ENCODE peak calls at places on chromosomes 7 and 10, in four cellular contexts. C is IMR-90, D is uterus, B is stomach. O is an unnamed sample.

GRCh38 chr7:104795086-104795485 is 218.9 kb upstream of the KMT2E start:
- DNase-seq in C (no peak), D (no peak), B (no peak), O (no peak)

GRCh38 chr10:73340121-73340520 is 18.5 kb downstream of the CFAP70 start:
- DNase-seq in C (no peak), D (no peak), B (no peak), O (no peak)

GRCh38 chr7:19061331-19061730 is 56.1 kb downstream of the TWIST1 start:
- DNase-seq in C (peak; percentile 10), D (no peak), B (no peak), O (no peak)

GRCh38 chr10:69895759-69896158 is 94.1 kb downstream of the COL13A1 start:
- DNase-seq in C (peak; percentile 78), D (no peak), B (no peak), O (no peak)

GRCh38 chr7:152870106-152870693 is 110.6 kb downstream of the ACTR3B start:
- DNase-seq in C (no peak), D (no peak), B (no peak), O (no peak)

GRCh38 chr7:135341049-135341448 is 107.4 kb downstream of the STRA8 start:
- DNase-seq in C (no peak), D (no peak), B (no peak), O (no peak)

GRCh38 chr7:50664937-50665336 is 99.7 kb upstream of the DDC start:
- DNase-seq in C (no peak), D (no peak), B (no peak), O (no peak)

GRCh38 chr10:131676971-131677421 is 223.8 kb upstream of the PPP2R2D start:
- DNase-seq in C (no peak), D (no peak), B (no peak), O (no peak)

GRCh38 chr7:101486764-101487458 is 124.2 kb downstream of the COL26A1 start:
- DNase-seq in C (no peak), D (peak; percentile 40), B (no peak), O (no peak)

GRCh38 chr10:60171436-60172013 is 218.2 kb downstream of the ANK3 start:
- DNase-seq in C (peak; percentile 38), D (no peak), B (no peak), O (no peak)

GRCh38 chr7:114711244-114711643 is 210.7 kb upstream of the MDFIC start:
- DNase-seq in C (peak; percentile 2), D (no peak), B (no peak), O (no peak)

GRCh38 chr7:11831727-11832495 is at the start of gene THSD7A:
- DNase-seq in C (peak; percentile 13), D (peak; percentile 20), B (peak; percentile 54), O (no peak)

GRCh38 chr7:2478387-2478760 is 2.2 kb upstream of the GRIFIN start:
- DNase-seq in C (no peak), D (peak; percentile 55), B (peak; percentile 91), O (no peak)

GRCh38 chr10:102397222-102398171 is 2.0 kb downstream of the NFKB2 start:
- DNase-seq in C (no peak), D (no peak), B (no peak), O (no peak)

GRCh38 chr10:3233486-3233990 is 61.0 kb upstream of the PITRM1 start:
- DNase-seq in C (no peak), D (no peak), B (no peak), O (no peak)

GRCh38 chr10:3623746-3624145 is 161.3 kb downstream of the KLF6 start:
- DNase-seq in C (peak; percentile 87), D (no peak), B (no peak), O (no peak)

GRCh38 chr10:16832351-16833080 is 15.3 kb upstream of the RSU1 start:
- DNase-seq in C (peak; percentile 90), D (peak; percentile 45), B (peak; percentile 62), O (no peak)

GRCh38 chr7:91569702-91570457 is 305.6 kb downstream of the FZD1 start:
- DNase-seq in C (no peak), D (no peak), B (no peak), O (no peak)

DNA sequence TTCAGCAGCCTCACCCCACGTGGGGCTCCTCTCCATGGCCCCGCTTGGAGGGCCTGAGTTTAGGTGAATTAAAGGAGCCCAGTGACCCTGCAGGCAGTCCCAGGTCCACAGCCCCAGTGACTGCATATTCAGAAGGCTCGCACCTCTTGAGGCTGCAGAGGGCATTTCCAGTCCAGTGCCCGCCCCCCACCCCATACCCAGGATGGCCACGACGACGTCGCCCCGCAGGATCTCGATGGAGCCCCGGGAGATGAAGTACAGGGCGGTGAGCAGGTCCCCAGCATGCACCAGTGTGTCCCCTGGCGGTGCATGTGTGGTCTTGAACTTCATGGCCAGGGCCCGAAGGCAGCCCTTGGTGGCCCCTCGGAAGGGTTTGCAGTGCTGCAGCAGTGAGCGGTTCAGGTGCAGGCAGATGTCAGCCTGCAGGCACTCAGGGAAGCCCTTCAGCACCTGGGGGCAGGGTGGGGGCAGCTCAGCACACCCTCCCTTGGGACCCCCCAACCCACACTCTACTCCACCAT is 28.1 kb downstream of the KCNH2 start:
- DNase-seq in C (no peak), D (peak; percentile 6), B (no peak), O (no peak)
- TF ChIP-seq POLR2A in C (no peak), D (no peak), B (no peak), O (no peak)

GRCh38 chr7:158021836-158022235 is 565.8 kb downstream of the PTPRN2 start:
- DNase-seq in C (no peak), D (no peak), B (peak; percentile 15), O (no peak)

GRCh38 chr7:158024351-158024715 is 563.3 kb downstream of the PTPRN2 start:
- DNase-seq in C (no peak), D (no peak), B (no peak), O (no peak)

GRCh38 chr7:158023563-158024350 is 563.9 kb downstream of the PTPRN2 start:
- DNase-seq in C (no peak), D (no peak), B (peak; percentile 13), O (no peak)

GRCh38 chr7:158022601-158023000 is 565.0 kb downstream of the PTPRN2 start:
- DNase-seq in C (no peak), D (no peak), B (peak; percentile 11), O (no peak)

DNA sequence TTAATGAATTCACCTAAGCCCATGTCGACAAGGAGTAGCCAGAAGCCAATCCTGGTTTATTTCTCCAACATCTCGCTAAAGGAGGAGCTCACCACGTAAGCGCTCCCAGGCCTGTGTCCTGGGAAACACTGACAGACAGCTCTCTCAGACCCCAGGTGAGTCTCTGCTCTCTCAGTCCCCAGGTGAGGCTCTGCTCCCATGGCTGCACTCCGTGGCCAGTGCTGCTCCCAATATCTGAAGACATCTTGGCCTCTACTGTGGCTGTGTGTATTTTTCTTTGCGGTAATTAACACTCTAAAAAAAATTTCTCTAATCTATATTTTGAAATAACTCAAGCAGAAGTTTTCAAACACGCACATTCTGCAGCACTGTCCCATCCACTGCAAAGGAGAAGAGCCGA is 564.5 kb downstream of the PTPRN2 start:
- DNase-seq in C (no peak), D (no peak), B (peak; percentile 11), O (no peak)
- TF ChIP-seq CTCF in C (no peak), D (no peak), B (no peak), O (no peak)

GRCh38 chr7:133079296-133079695 is 2.6 kb downstream of the CHCHD3 start:
- DNase-seq in C (no peak), D (no peak), B (no peak), O (no peak)

GRCh38 chr7:133082390-133082766 is 488 bp upstream of the CHCHD3 start:
- DNase-seq in C (no peak), D (no peak), B (no peak), O (no peak)

GRCh38 chr7:133081119-133081604 is 728 bp downstream of the CHCHD3 start:
- DNase-seq in C (no peak), D (no peak), B (no peak), O (no peak)

GRCh38 chr7:133077394-133077793 is 4.5 kb downstream of the CHCHD3 start:
- DNase-seq in C (no peak), D (no peak), B (no peak), O (no peak)

DNA sequence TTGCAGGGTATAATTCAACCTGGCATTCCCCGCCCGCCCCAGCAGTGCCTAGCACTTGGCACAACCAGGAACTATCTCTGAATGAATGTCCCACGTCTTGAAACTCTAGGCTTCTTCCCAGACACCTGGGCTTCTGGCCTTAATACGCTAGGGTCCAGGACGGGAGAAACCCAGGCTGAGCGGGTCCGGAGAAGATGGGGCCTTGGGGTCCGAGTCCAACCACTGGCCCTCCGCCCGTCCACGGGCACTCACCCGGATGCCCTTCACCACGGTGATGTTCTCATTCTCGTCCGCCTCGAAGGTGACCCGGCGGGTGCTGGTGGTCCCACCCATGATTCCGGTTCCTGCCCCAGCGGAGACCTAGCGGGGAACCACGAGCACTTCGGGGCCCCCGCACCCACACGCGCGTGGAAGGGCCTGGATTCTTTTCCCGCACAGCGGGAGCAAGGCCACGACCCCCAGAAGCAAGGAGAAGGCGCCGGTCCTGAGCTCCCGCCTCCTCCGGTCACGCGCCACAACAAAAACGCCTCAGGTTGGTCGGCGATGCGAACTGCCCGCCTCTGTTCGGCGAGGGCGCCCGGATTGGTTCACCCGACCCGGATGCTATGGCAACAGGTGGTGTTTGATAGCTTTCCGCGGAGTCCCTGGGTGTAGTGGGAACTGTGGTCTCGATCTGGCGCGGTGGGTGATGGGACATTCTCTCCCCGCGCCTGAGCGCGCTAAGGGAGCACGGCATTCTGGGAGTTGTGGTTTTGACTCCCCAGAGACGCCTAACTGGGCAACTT is at the start of gene CHCHD3:
- DNase-seq in C (peak; percentile 98), D (peak; percentile 97), B (peak; percentile 98), O (peak; percentile 99)
- TF ChIP-seq POLR2A in C (peak; percentile 43), D (peak; percentile 61), B (no peak), O (peak; percentile 46)

GRCh38 chr7:119482209-119482608 is 790.8 kb upstream of the KCND2 start:
- DNase-seq in C (no peak), D (no peak), B (peak; percentile 34), O (no peak)
- TF ChIP-seq CTCF in C (no peak), D (no peak), B (peak; percentile 17), O (peak; percentile 19)

GRCh38 chr10:5442056-5442989 is 30.0 kb downstream of the NET1 start:
- DNase-seq in C (peak; percentile 55), D (peak; percentile 51), B (no peak), O (no peak)

GRCh38 chr10:5443429-5443828 is 31.1 kb downstream of the NET1 start:
- DNase-seq in C (no peak), D (no peak), B (no peak), O (no peak)

GRCh38 chr10:5445006-5445405 is 32.6 kb downstream of the NET1 start:
- DNase-seq in C (no peak), D (no peak), B (no peak), O (no peak)

GRCh38 chr10:5441106-5441505 is 28.7 kb downstream of the NET1 start:
- DNase-seq in C (no peak), D (no peak), B (no peak), O (no peak)

GRCh38 chr10:5442990-5443370 is 30.6 kb downstream of the NET1 start:
- DNase-seq in C (no peak), D (no peak), B (no peak), O (no peak)
- TF ChIP-seq POLR2A in C (no peak), D (no peak), B (no peak), O (no peak)

GRCh38 chr10:12013926-12014325 is 28.7 kb downstream of the UPF2 start:
- DNase-seq in C (peak; percentile 47), D (no peak), B (no peak), O (no peak)

GRCh38 chr10:12006671-12007070 is 35.9 kb downstream of the UPF2 start:
- DNase-seq in C (no peak), D (no peak), B (no peak), O (no peak)

DNA sequence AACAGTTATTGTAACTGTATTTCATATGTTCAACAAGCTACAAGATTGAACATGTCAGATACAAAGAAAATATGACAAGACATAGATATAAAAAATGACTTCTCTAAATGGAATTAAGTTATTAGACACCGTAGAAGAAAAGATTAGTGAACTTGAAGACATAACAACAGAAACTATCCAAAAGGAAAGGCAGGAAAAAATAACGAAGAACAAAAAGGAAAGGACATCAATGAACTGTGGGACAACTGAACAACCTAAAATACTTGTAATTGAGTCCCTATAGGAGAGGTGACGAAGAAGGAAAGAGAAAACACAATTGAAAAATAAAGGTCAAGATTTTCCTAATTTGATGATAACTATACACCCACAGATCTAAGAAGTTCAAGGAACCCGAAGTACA is 32.3 kb downstream of the UPF2 start:
- DNase-seq in C (no peak), D (no peak), B (no peak), O (no peak)
- TF ChIP-seq CTCF in C (no peak), D (no peak), B (no peak), O (no peak)

O was measured in esophagus muscularis mucosa.